ENCODE peak calls at places on chromosome 3, in six cellular contexts. G, A, R, T, B and N are unnamed samples.

GRCh38 chr3:149977391-149977790 is 6.7 kb upstream of the PFN2 start:
- DNase-seq in G (no peak), A (no peak), R (no peak), T (no peak), B (no peak), N (no peak)

GRCh38 chr3:195458188-195458800 is 15.5 kb upstream of the ACAP2 start:
- DNase-seq in G (no peak), A (no peak), R (peak), T (no peak), B (no peak), N (no peak)

GRCh38 chr3:114319453-114319852 is 25.6 kb downstream of the TIGIT start:
- DNase-seq in G (no peak), A (no peak), R (no peak), T (peak), B (peak), N (no peak)

GRCh38 chr3:123244128-123244527 is 42.4 kb downstream of the SEC22A start:
- DNase-seq in G (no peak), A (peak), R (no peak), T (peak), B (no peak), N (no peak)

GRCh38 chr3:175304437-175304836 is 445.3 kb downstream of the NAALADL2 start:
- DNase-seq in G (no peak), A (no peak), R (no peak), T (no peak), B (no peak), N (no peak)

GRCh38 chr3:13891492-13892073 is 11.7 kb upstream of the WNT7A start:
- DNase-seq in G (no peak), A (peak), R (peak), T (no peak), B (no peak), N (no peak)

GRCh38 chr3:89570465-89570864 is 463.0 kb downstream of the EPHA3 start:
- DNase-seq in G (no peak), A (no peak), R (no peak), T (no peak), B (no peak), N (no peak)

GRCh38 chr3:35078780-35079179 is 560.5 kb upstream of the ARPP21 start:
- DNase-seq in G (no peak), A (no peak), R (no peak), T (no peak), B (no peak), N (no peak)

GRCh38 chr3:177944228-177944661 is 592.0 kb upstream of the KCNMB2 start:
- DNase-seq in G (no peak), A (no peak), R (peak), T (no peak), B (no peak), N (no peak)

GRCh38 chr3:31614162-31614921 is 81.6 kb downstream of the STT3B start:
- DNase-seq in G (no peak), A (no peak), R (no peak), T (no peak), B (no peak), N (no peak)

GRCh38 chr3:66336358-66336766 is 115.6 kb downstream of the SLC25A26 start:
- DNase-seq in G (no peak), A (no peak), R (no peak), T (no peak), B (no peak), N (no peak)

GRCh38 chr3:174960898-174961297 is 101.8 kb downstream of the NAALADL2 start:
- DNase-seq in G (no peak), A (no peak), R (no peak), T (no peak), B (no peak), N (no peak)

GRCh38 chr3:130725746-130726145 is 20.9 kb downstream of the PIK3R4 start:
- DNase-seq in G (no peak), A (no peak), R (no peak), T (no peak), B (no peak), N (no peak)

GRCh38 chr3:124850633-124851032 is 36.5 kb downstream of the ITGB5 start:
- DNase-seq in G (no peak), A (no peak), R (no peak), T (no peak), B (no peak), N (no peak)

GRCh38 chr3:119322021-119322522 is 27.9 kb downstream of the ARHGAP31 start:
- DNase-seq in G (peak), A (no peak), R (no peak), T (no peak), B (no peak), N (no peak)

GRCh38 chr3:10358309-10358980 is 37.5 kb upstream of the SEC13 start:
- DNase-seq in G (no peak), A (no peak), R (no peak), T (no peak), B (no peak), N (no peak)

GRCh38 chr3:123503200-123503599 is 54.3 kb upstream of the ADCY5 start:
- DNase-seq in G (no peak), A (no peak), R (no peak), T (no peak), B (peak), N (no peak)

GRCh38 chr3:3800076-3800448 is 831 bp downstream of the LRRN1 start:
- DNase-seq in G (no peak), A (no peak), R (no peak), T (peak), B (peak), N (no peak)

GRCh38 chr3:20776717-20777116 is 590.7 kb upstream of the SGO1 start:
- DNase-seq in G (no peak), A (no peak), R (no peak), T (no peak), B (no peak), N (no peak)

GRCh38 chr3:1955170-1955569 is 143.5 kb upstream of the CNTN4 start:
- DNase-seq in G (no peak), A (no peak), R (no peak), T (no peak), B (no peak), N (no peak)